ENCODE peak calls at places on chromosomes 11 and 22, in six cellular contexts. Q, J, H, K, Z and Y are unnamed samples.

GRCh38 chr11:112770017-112770416 is 191.2 kb upstream of the NCAM1 start:
- DNase-seq in Q (no peak), J (no peak), H (no peak), K (no peak), Z (no peak), Y (no peak)

GRCh38 chr11:28911829-28912228 is 803.6 kb downstream of the METTL15 start:
- DNase-seq in Q (no peak), J (no peak), H (no peak), K (no peak), Z (no peak), Y (no peak)

GRCh38 chr11:35330924-35331323 is 88.4 kb downstream of the SLC1A2 start:
- DNase-seq in Q (no peak), J (no peak), H (no peak), K (no peak), Z (no peak), Y (no peak)

GRCh38 chr22:32199341-32199740 is 5.5 kb downstream of the RFPL2 start:
- DNase-seq in Q (no peak), J (no peak), H (no peak), K (no peak), Z (no peak), Y (no peak)

GRCh38 chr11:58179648-58180047 is 9.2 kb upstream of the OR9Q2 start:
- DNase-seq in Q (no peak), J (no peak), H (no peak), K (peak), Z (peak), Y (no peak)

GRCh38 chr11:9756461-9756860 is 92.6 kb downstream of the SWAP70 start:
- DNase-seq in Q (no peak), J (no peak), H (no peak), K (no peak), Z (no peak), Y (no peak)

GRCh38 chr22:26321469-26321913 is 107.6 kb upstream of the ASPHD2 start:
- DNase-seq in Q (peak), J (no peak), H (no peak), K (no peak), Z (no peak), Y (no peak)

GRCh38 chr11:60783911-60784310 is 1.2 kb upstream of the MS4A10 start:
- DNase-seq in Q (no peak), J (peak), H (no peak), K (peak), Z (no peak), Y (peak)

GRCh38 chr11:100739636-100740035 is 52.5 kb downstream of the ARHGAP42 start:
- DNase-seq in Q (peak), J (no peak), H (peak), K (no peak), Z (no peak), Y (no peak)

GRCh38 chr22:32269316-32269715 is 14.2 kb upstream of the SLC5A4 start:
- DNase-seq in Q (no peak), J (no peak), H (no peak), K (no peak), Z (no peak), Y (no peak)

GRCh38 chr11:77118971-77119370 is 9.1 kb upstream of the MYO7A start:
- DNase-seq in Q (no peak), J (no peak), H (no peak), K (peak), Z (no peak), Y (no peak)

GRCh38 chr11:111296196-111296595 is 2.1 kb upstream of the POU2AF3 start:
- DNase-seq in Q (no peak), J (no peak), H (no peak), K (no peak), Z (no peak), Y (no peak)

GRCh38 chr11:2808850-2809847 is 76.4 kb downstream of the CDKN1C start:
- DNase-seq in Q (no peak), J (no peak), H (no peak), K (peak), Z (no peak), Y (no peak)

GRCh38 chr22:24500251-24500820 is 5.2 kb downstream of the UPB1 start:
- DNase-seq in Q (no peak), J (no peak), H (no peak), K (no peak), Z (no peak), Y (no peak)

GRCh38 chr11:43504316-43504950 is 145.7 kb downstream of the TTC17 start:
- DNase-seq in Q (peak), J (no peak), H (no peak), K (no peak), Z (peak), Y (no peak)

GRCh38 chr22:37525073-37525745 is 6.0 kb upstream of the CARD10 start:
- DNase-seq in Q (peak), J (no peak), H (no peak), K (no peak), Z (peak), Y (no peak)

GRCh38 chr11:33191456-33191855 is 30.2 kb upstream of the CSTF3 start:
- DNase-seq in Q (no peak), J (no peak), H (no peak), K (no peak), Z (no peak), Y (no peak)

GRCh38 chr11:125337836-125338235 is 158.2 kb downstream of the FEZ1 start:
- DNase-seq in Q (no peak), J (peak), H (no peak), K (no peak), Z (no peak), Y (peak)

GRCh38 chr22:23218867-23219251 is 38.5 kb downstream of the BCR start:
- DNase-seq in Q (no peak), J (peak), H (no peak), K (peak), Z (peak), Y (no peak)

GRCh38 chr11:32960553-32961164 is 55.0 kb upstream of the DEPDC7 start:
- DNase-seq in Q (peak), J (no peak), H (peak), K (no peak), Z (peak), Y (no peak)

GRCh38 chr11:112334381-112334780 is 73.7 kb upstream of the PLET1 start:
- DNase-seq in Q (no peak), J (no peak), H (no peak), K (no peak), Z (no peak), Y (no peak)

GRCh38 chr11:75760710-75761493 is 7.7 kb upstream of the DGAT2 start:
- DNase-seq in Q (no peak), J (no peak), H (no peak), K (no peak), Z (no peak), Y (no peak)

GRCh38 chr11:105720096-105720495 is 110.2 kb downstream of the GRIA4 start:
- DNase-seq in Q (no peak), J (no peak), H (no peak), K (no peak), Z (no peak), Y (no peak)

GRCh38 chr11:3926458-3927095 is 71.1 kb downstream of the STIM1 start:
- DNase-seq in Q (no peak), J (no peak), H (no peak), K (no peak), Z (no peak), Y (no peak)

GRCh38 chr22:20031732-20032406 is 11.0 kb downstream of the TANGO2 start:
- DNase-seq in Q (no peak), J (no peak), H (no peak), K (no peak), Z (no peak), Y (no peak)

GRCh38 chr11:30878400-30878799 is 292.2 kb upstream of the MPPED2 start:
- DNase-seq in Q (no peak), J (no peak), H (no peak), K (no peak), Z (peak), Y (no peak)

GRCh38 chr11:111634981-111635705 is 32.9 kb downstream of the SIK2 start:
- DNase-seq in Q (no peak), J (no peak), H (peak), K (no peak), Z (no peak), Y (no peak)

GRCh38 chr11:120336641-120337132 is 474 bp downstream of the ARHGEF12 start:
- DNase-seq in Q (peak), J (no peak), H (no peak), K (peak), Z (no peak), Y (no peak)

GRCh38 chr22:32476804-32477203 is 2.2 kb downstream of the FBXO7 start:
- DNase-seq in Q (no peak), J (no peak), H (no peak), K (no peak), Z (no peak), Y (no peak)

GRCh38 chr11:31240340-31240904 is 129.1 kb downstream of the DCDC1 start:
- DNase-seq in Q (peak), J (no peak), H (peak), K (no peak), Z (peak), Y (no peak)

GRCh38 chr22:26529345-26529744 is 17.1 kb upstream of the TFIP11 start:
- DNase-seq in Q (peak), J (peak), H (no peak), K (no peak), Z (no peak), Y (peak)

GRCh38 chr22:37051629-37052385 is at the start of gene KCTD17:
- DNase-seq in Q (peak), J (peak), H (peak), K (peak), Z (peak), Y (no peak)

GRCh38 chr22:33381531-33382406 is 323.6 kb upstream of the SYN3 start:
- DNase-seq in Q (peak), J (no peak), H (no peak), K (no peak), Z (no peak), Y (no peak)

GRCh38 chr11:69912161-69912910 is 93.1 kb upstream of the FGF3 start:
- DNase-seq in Q (no peak), J (peak), H (no peak), K (peak), Z (no peak), Y (peak)

GRCh38 chr11:10494636-10495463 is 39.8 kb downstream of the AMPD3 start:
- DNase-seq in Q (no peak), J (no peak), H (no peak), K (no peak), Z (no peak), Y (no peak)

GRCh38 chr11:125932301-125932700 is 13.5 kb upstream of the VSIG10L2 start:
- DNase-seq in Q (no peak), J (peak), H (no peak), K (no peak), Z (no peak), Y (no peak)

GRCh38 chr11:22832315-22833041 is 2.9 kb upstream of the SVIP start:
- DNase-seq in Q (peak), J (no peak), H (no peak), K (no peak), Z (no peak), Y (no peak)

GRCh38 chr22:36399473-36399780 is 11.7 kb upstream of the MYH9 start:
- DNase-seq in Q (no peak), J (no peak), H (no peak), K (no peak), Z (no peak), Y (no peak)

GRCh38 chr22:36725366-36726006 is 21.9 kb upstream of the CACNG2 start:
- DNase-seq in Q (no peak), J (peak), H (no peak), K (no peak), Z (no peak), Y (no peak)

GRCh38 chr22:50403701-50404101 is 60.6 kb downstream of the PPP6R2 start:
- DNase-seq in Q (no peak), J (peak), H (no peak), K (peak), Z (peak), Y (peak)

GRCh38 chr22:22042009-22042408 is 59.4 kb upstream of the TOP3B start:
- DNase-seq in Q (no peak), J (no peak), H (no peak), K (no peak), Z (no peak), Y (no peak)

GRCh38 chr22:22044153-22044552 is 61.6 kb upstream of the TOP3B start:
- DNase-seq in Q (no peak), J (no peak), H (no peak), K (no peak), Z (no peak), Y (no peak)

GRCh38 chr22:22045576-22046335 is 63.2 kb upstream of the TOP3B start:
- DNase-seq in Q (no peak), J (no peak), H (no peak), K (no peak), Z (no peak), Y (no peak)

GRCh38 chr22:22042599-22043295 is 60.2 kb upstream of the TOP3B start:
- DNase-seq in Q (no peak), J (no peak), H (no peak), K (no peak), Z (no peak), Y (no peak)

DNA sequence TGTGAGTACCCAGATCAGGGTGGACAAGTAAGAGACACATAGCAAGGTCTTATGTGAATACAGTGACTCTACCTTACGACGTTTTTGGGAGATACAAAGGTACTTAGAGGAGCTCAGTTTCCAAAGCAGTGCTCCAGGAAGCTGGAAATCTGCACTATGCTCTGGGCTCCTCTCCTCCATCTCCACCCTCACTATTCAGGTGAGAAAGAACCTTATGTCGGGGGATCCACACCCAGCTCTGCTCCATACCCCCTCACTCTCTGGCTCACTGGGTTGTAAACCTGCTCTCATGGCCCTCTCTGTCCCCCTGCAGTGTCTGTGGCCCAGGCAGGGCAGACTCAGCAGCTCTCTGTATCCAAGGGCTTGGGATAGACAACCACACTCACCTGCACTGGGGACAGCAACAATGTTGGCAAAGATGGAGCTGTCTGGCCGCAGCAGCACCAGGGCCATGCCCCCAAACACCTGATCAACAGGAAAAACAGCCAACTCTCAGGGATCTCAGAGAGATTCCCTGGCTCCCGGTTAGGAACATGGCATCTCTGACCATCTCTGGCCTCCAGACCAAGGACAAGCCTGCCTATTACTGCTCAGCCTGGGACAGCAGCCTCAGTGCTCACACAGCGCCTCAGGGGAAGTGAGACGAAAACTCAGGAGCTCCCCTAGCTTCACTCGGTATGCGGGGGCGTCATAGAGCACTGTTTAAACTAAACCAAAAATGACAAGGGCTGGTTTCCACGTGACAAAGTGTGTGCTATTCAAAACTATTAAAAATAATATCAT is 60.9 kb upstream of the TOP3B start:
- DNase-seq in Q (no peak), J (no peak), H (no peak), K (no peak), Z (no peak), Y (no peak)
- TF ChIP-seq CTCF in Q (no peak), J (no peak), H (no peak), K (no peak), Z (no peak), Y (no peak)

GRCh38 chr11:130913268-130913667 is 3.0 kb downstream of the SNX19 start:
- DNase-seq in Q (no peak), J (no peak), H (no peak), K (no peak), Z (no peak), Y (no peak)
- TF ChIP-seq CTCF in Q (no peak), J (no peak), H (no peak), K (no peak), Z (no peak), Y (no peak)

GRCh38 chr22:42662114-42663021 is 13.2 kb upstream of the CYB5R3 start:
- DNase-seq in Q (peak), J (peak), H (no peak), K (peak), Z (peak), Y (no peak)
- TF ChIP-seq CTCF in Q (peak), J (peak), H (peak), K (peak), Z (peak), Y (peak)

DNA sequence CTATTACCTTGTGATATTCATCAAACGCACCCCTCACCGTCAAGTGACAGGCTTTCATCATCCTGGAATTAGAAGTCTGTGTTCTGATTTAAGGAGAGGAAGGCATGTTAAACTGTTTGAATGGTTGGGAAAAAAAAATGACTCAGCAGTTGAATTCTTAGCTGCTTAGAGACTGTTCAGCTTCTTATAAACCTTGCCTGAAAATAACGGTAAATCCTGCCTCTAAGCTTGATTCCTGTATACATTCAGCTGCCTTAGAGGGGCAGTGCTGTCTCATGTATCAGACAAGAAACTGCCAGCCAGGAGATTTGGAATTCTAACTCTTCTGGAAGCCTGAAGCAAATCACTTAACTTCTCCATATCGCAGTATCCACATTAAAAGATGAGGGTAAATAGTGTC is 437.4 kb downstream of the JRKL start:
- DNase-seq in Q (peak), J (no peak), H (no peak), K (no peak), Z (peak), Y (no peak)
- TF ChIP-seq CTCF in Q (no peak), J (peak), H (no peak), K (peak), Z (peak), Y (no peak)

GRCh38 chr11:132095230-132096165 is 725.1 kb downstream of the NTM start:
- DNase-seq in Q (no peak), J (no peak), H (no peak), K (no peak), Z (peak), Y (no peak)

GRCh38 chr11:132103006-132103405 is 732.6 kb downstream of the NTM start:
- DNase-seq in Q (no peak), J (no peak), H (no peak), K (no peak), Z (no peak), Y (no peak)

GRCh38 chr11:132100583-132100982 is 730.2 kb downstream of the NTM start:
- DNase-seq in Q (no peak), J (no peak), H (no peak), K (no peak), Z (no peak), Y (no peak)

GRCh38 chr11:132101861-132102260 is 731.4 kb downstream of the NTM start:
- DNase-seq in Q (no peak), J (no peak), H (peak), K (no peak), Z (no peak), Y (no peak)

GRCh38 chr11:132099692-132100091 is 729.3 kb downstream of the NTM start:
- DNase-seq in Q (no peak), J (no peak), H (no peak), K (peak), Z (peak), Y (no peak)
- TF ChIP-seq CTCF in Q (no peak), J (peak), H (peak), K (peak), Z (peak), Y (peak)

DNA sequence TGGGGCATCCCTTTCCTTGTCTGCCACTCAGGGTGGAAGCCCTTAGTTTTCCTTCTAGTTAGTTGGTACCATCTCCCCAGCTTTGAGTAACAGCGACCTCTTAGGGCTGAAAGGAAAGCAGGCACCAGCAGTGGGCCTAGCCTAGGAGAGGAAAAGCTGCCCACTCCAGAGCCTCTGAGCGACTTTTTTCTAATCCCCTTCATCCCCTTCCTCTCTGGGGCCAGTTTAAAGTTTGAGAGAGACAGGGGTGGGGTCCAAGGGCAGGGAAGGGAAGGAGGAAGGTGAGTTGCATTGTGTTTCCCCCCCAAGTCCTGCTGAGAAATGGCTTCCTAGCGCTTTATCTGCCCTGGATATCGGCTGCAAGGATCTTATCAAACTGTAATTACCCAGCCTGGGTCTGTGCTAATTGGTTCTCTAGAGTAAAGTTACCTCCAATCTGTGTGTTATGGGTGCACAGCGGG is 573.9 kb upstream of the CADM1 start:
- DNase-seq in Q (no peak), J (no peak), H (no peak), K (no peak), Z (peak), Y (no peak)
- TF ChIP-seq CTCF in Q (no peak), J (peak), H (peak), K (peak), Z (peak), Y (no peak)